ENCODE peak calls at places on chromosome 4, in ten cellular contexts. O, R, H, A, E, M, Y, U, T and J are unnamed samples. For H3K4me1, the result is how much of the 10 kb centered on the place peaks cover.

GRCh38 chr4:118716304-118716703 is 31.1 kb downstream of the METTL14 start:
- DNase-seq in T (no peak), Y (no peak), H (no peak), R (no peak), M (no peak), A (no peak), O (no peak), E (no peak), U (no peak), J (no peak)

GRCh38 chr4:118964891-118965411 is 76.3 kb downstream of the SYNPO2 start:
- DNase-seq in U (no peak), R (no peak), T (no peak), Y (no peak), O (no peak), E (no peak), A (no peak), M (no peak), H (no peak), J (no peak)

GRCh38 chr4:102500371-102501175 is 586 bp upstream of the NFKB1 start:
- DNase-seq in R (no peak), H (peak), Y (peak), U (peak), E (no peak), O (no peak), A (peak), T (peak), M (peak), J (peak)

GRCh38 chr4:126582737-126583136 is 1050.0 kb upstream of the INTU start:
- DNase-seq in U (no peak), M (no peak), R (no peak), E (no peak), Y (no peak), A (no peak), H (no peak), O (no peak), T (peak), J (no peak)

GRCh38 chr4:25694466-25694865 is 38.8 kb downstream of the SLC34A2 start:
- DNase-seq in R (no peak), U (no peak), H (no peak), Y (no peak), T (peak), E (no peak), O (no peak), M (no peak), A (no peak), J (no peak)

GRCh38 chr4:28073860-28074555 is 1213.4 kb downstream of the STIM2 start:
- DNase-seq in H (no peak), Y (no peak), M (no peak), U (no peak), R (no peak), E (no peak), O (no peak), T (no peak), A (no peak), J (peak)

GRCh38 chr4:152817331-152817730 is 37.6 kb downstream of the ARFIP1 start:
- DNase-seq in M (no peak), R (no peak), U (no peak), Y (no peak), H (no peak), T (no peak), A (no peak), O (no peak), E (no peak), J (no peak)

GRCh38 chr4:44916406-44916805 is 190.1 kb upstream of the GNPDA2 start:
- DNase-seq in U (no peak), A (no peak), T (peak), E (no peak), O (no peak), Y (no peak), R (no peak), H (no peak), M (no peak), J (no peak)

GRCh38 chr4:185811509-185812364 is at the start of gene SORBS2:
- DNase-seq in R (peak), T (no peak), E (no peak), U (no peak), M (peak), H (no peak), A (peak), O (no peak), Y (peak), J (no peak)

GRCh38 chr4:174561556-174561955 is 39.3 kb upstream of the HPGD start:
- DNase-seq in R (no peak), M (no peak), U (no peak), T (peak), A (no peak), O (no peak), H (no peak), Y (no peak), E (no peak), J (no peak)

GRCh38 chr4:45292844-45293243 is 566.5 kb upstream of the GNPDA2 start:
- DNase-seq in O (no peak), U (no peak), A (no peak), R (no peak), H (no peak), T (no peak), Y (peak), E (no peak), M (no peak), J (no peak)

GRCh38 chr4:164731827-164732474 is 22.0 kb upstream of the SMIM31 start:
- DNase-seq in E (peak), Y (no peak), M (peak), A (no peak), O (no peak), T (peak), U (peak), H (no peak), R (no peak), J (peak)

GRCh38 chr4:66376921-66377320 is 706.6 kb upstream of the EPHA5 start:
- DNase-seq in E (no peak), R (no peak), U (no peak), O (no peak), H (no peak), A (no peak), Y (no peak), T (no peak), M (no peak), J (no peak)

GRCh38 chr4:138224614-138225013 is 17.5 kb downstream of the SLC7A11 start:
- DNase-seq in H (no peak), Y (no peak), M (no peak), E (no peak), R (no peak), T (no peak), O (no peak), U (no peak), A (no peak), J (no peak)
- H3K4me1 ChIP-seq in H (under half), Y (under half), M (under half), E (under half), R (under half), T (half or more), O (under half), U (under half), A (under half), J (under half)

DNA sequence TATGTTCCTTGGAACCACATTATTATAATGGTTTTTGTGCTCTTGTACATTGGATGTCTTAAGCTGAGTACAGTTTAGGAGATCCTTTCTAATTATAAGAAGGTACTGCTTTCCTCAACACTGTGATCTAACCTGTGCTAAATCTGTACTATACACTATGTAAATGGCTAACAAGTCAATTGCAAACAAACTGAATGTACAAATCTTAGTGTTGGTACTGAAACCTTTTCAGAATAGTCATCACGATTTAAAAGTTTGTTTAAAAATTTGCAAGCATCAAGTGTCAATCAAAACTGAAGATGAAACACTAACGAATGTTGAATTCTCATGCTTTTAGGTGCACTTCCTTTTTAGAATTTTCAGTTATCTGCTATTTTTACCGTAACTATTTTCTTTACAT is 2090.4 kb upstream of the TENM3 start:
- DNase-seq in E (no peak), U (no peak), O (no peak), M (no peak), T (no peak), A (no peak), H (no peak), Y (no peak), R (no peak), J (no peak)
- H3K4me3 ChIP-seq in E (no peak), U (no peak), O (no peak), M (no peak), T (no peak), A (no peak), H (no peak), Y (no peak), R (no peak), J (no peak)

GRCh38 chr4:38869511-38869910 is 1.9 kb downstream of the FAM114A1 start:
- DNase-seq in E (no peak), R (no peak), A (no peak), T (no peak), U (no peak), M (no peak), Y (no peak), H (no peak), O (no peak), J (no peak)
- H3K4me1 ChIP-seq in E (under half), R (under half), A (under half), T (under half), U (under half), M (under half), Y (under half), H (under half), O (under half), J (under half)

GRCh38 chr4:6991249-6991648 is 51.9 kb upstream of the TADA2B start:
- DNase-seq in T (no peak), A (no peak), H (no peak), U (no peak), E (no peak), R (no peak), O (no peak), Y (no peak), M (no peak), J (no peak)
- H3K4me3 ChIP-seq in T (no peak), A (peak), H (no peak), U (no peak), E (no peak), R (no peak), O (peak), Y (no peak), M (no peak), J (no peak)

GRCh38 chr4:168885416-168885815 is 124.6 kb downstream of the CBR4 start:
- DNase-seq in O (no peak), T (no peak), R (no peak), A (no peak), M (no peak), E (no peak), U (no peak), Y (no peak), H (no peak), J (no peak)

GRCh38 chr4:168882650-168883233 is 127.3 kb downstream of the CBR4 start:
- DNase-seq in A (no peak), T (peak), O (no peak), U (no peak), H (peak), E (no peak), Y (no peak), M (no peak), R (peak), J (no peak)

GRCh38 chr4:168881754-168882153 is 128.3 kb downstream of the CBR4 start:
- DNase-seq in R (no peak), E (no peak), H (no peak), O (no peak), A (no peak), T (no peak), U (no peak), Y (no peak), M (no peak), J (no peak)

GRCh38 chr4:168884251-168885124 is 125.6 kb downstream of the CBR4 start:
- DNase-seq in O (no peak), U (no peak), A (no peak), Y (no peak), E (no peak), H (no peak), T (no peak), M (no peak), R (no peak), J (no peak)

GRCh38 chr4:168883513-168883912 is 126.5 kb downstream of the CBR4 start:
- DNase-seq in E (no peak), M (no peak), Y (no peak), T (no peak), U (no peak), H (no peak), R (no peak), A (no peak), O (no peak), J (no peak)
- H3K4me1 ChIP-seq in E (under half), M (under half), Y (under half), T (half or more), U (under half), H (half or more), R (under half), A (under half), O (under half), J (under half)